ENCODE peak calls at places on chromosomes 13 and 19, in four cellular contexts. One of them, this sample, is unnamed.
A peak's percentile ranks its signal among the peaks of the same experiment; 100 is the strongest.

GRCh38 chr13:114081761-114082681 is 50.4 kb downstream of the RASA3 start:
- DNase-seq in fibroblast of the aortic adventitia: no peak
- DNase-seq in Peyer's patch: no peak
- DNase-seq in upper lobe of right lung: peak; percentile 55
- DNase-seq in this sample: no peak

GRCh38 chr19:22623841-22624221 is 10.3 kb upstream of the ZNF492 start:
- DNase-seq in fibroblast of the aortic adventitia: no peak
- DNase-seq in Peyer's patch: no peak
- DNase-seq in upper lobe of right lung: peak; percentile 42
- DNase-seq in this sample: no peak

GRCh38 chr19:55626350-55626749 is 2.0 kb upstream of the ZNF784 start:
- DNase-seq in fibroblast of the aortic adventitia: no peak
- DNase-seq in Peyer's patch: no peak
- DNase-seq in upper lobe of right lung: no peak
- DNase-seq in this sample: no peak

GRCh38 chr13:49368688-49369087 is 75.2 kb downstream of the CAB39L start:
- DNase-seq in fibroblast of the aortic adventitia: no peak
- DNase-seq in Peyer's patch: no peak
- DNase-seq in upper lobe of right lung: no peak
- DNase-seq in this sample: no peak

GRCh38 chr19:4839192-4839591 is 7.7 kb upstream of the TICAM1 start:
- DNase-seq in fibroblast of the aortic adventitia: no peak
- DNase-seq in Peyer's patch: no peak
- DNase-seq in upper lobe of right lung: no peak
- DNase-seq in this sample: no peak

GRCh38 chr13:24053505-24054251 is 106.8 kb upstream of the SPATA13 start:
- DNase-seq in fibroblast of the aortic adventitia: peak; percentile 65
- DNase-seq in Peyer's patch: no peak
- DNase-seq in upper lobe of right lung: no peak
- DNase-seq in this sample: peak; percentile 69

GRCh38 chr19:53374743-53375142 is 9.2 kb downstream of the ZNF525 start:
- DNase-seq in fibroblast of the aortic adventitia: no peak
- DNase-seq in Peyer's patch: no peak
- DNase-seq in upper lobe of right lung: no peak
- DNase-seq in this sample: no peak

GRCh38 chr13:27008733-27009132 is 162.9 kb downstream of the USP12 start:
- DNase-seq in fibroblast of the aortic adventitia: no peak
- DNase-seq in Peyer's patch: no peak
- DNase-seq in upper lobe of right lung: no peak
- DNase-seq in this sample: no peak

GRCh38 chr13:86933676-86934075 is 737.5 kb upstream of the SLITRK5 start:
- DNase-seq in fibroblast of the aortic adventitia: no peak
- DNase-seq in Peyer's patch: no peak
- DNase-seq in upper lobe of right lung: no peak
- DNase-seq in this sample: no peak

GRCh38 chr13:114119196-114119595 is 13.2 kb downstream of the RASA3 start:
- DNase-seq in fibroblast of the aortic adventitia: peak; percentile 91
- DNase-seq in Peyer's patch: no peak
- DNase-seq in upper lobe of right lung: no peak
- DNase-seq in this sample: peak; percentile 84

GRCh38 chr13:30133976-30134375 is 173.4 kb downstream of the KATNAL1 start:
- DNase-seq in fibroblast of the aortic adventitia: no peak
- DNase-seq in Peyer's patch: no peak
- DNase-seq in upper lobe of right lung: no peak
- DNase-seq in this sample: no peak

GRCh38 chr19:16113727-16114126 is 2.0 kb downstream of the RAB8A start:
- DNase-seq in fibroblast of the aortic adventitia: no peak
- DNase-seq in Peyer's patch: no peak
- DNase-seq in upper lobe of right lung: no peak
- DNase-seq in this sample: no peak

GRCh38 chr13:76189882-76190519 is 553.9 kb downstream of the LMO7 start:
- DNase-seq in fibroblast of the aortic adventitia: no peak
- DNase-seq in Peyer's patch: peak; percentile 34
- DNase-seq in upper lobe of right lung: no peak
- DNase-seq in this sample: no peak

GRCh38 chr19:49212302-49212701 is 54.7 kb downstream of the TRPM4 start:
- DNase-seq in fibroblast of the aortic adventitia: peak; percentile 18
- DNase-seq in Peyer's patch: no peak
- DNase-seq in upper lobe of right lung: no peak
- DNase-seq in this sample: peak; percentile 40

GRCh38 chr13:22944378-22944777 is 236.4 kb upstream of the SGCG start:
- DNase-seq in fibroblast of the aortic adventitia: no peak
- DNase-seq in Peyer's patch: no peak
- DNase-seq in upper lobe of right lung: no peak
- DNase-seq in this sample: no peak

GRCh38 chr13:106063591-106064308 is 471.7 kb downstream of the EFNB2 start:
- DNase-seq in fibroblast of the aortic adventitia: peak; percentile 31
- DNase-seq in Peyer's patch: no peak
- DNase-seq in upper lobe of right lung: no peak
- DNase-seq in this sample: peak; percentile 86

GRCh38 chr13:24459234-24459633 is 53.3 kb downstream of the PARP4 start:
- DNase-seq in fibroblast of the aortic adventitia: peak; percentile 79
- DNase-seq in Peyer's patch: no peak
- DNase-seq in upper lobe of right lung: no peak
- DNase-seq in this sample: peak; percentile 80

GRCh38 chr19:43798546-43799409 is 3.5 kb downstream of the LYPD5 start:
- DNase-seq in fibroblast of the aortic adventitia: no peak
- DNase-seq in Peyer's patch: peak; percentile 77
- DNase-seq in upper lobe of right lung: peak; percentile 78
- DNase-seq in this sample: no peak

GRCh38 chr19:39736088-39736487 is 1.7 kb downstream of the CLC start:
- DNase-seq in fibroblast of the aortic adventitia: no peak
- DNase-seq in Peyer's patch: no peak
- DNase-seq in upper lobe of right lung: no peak
- DNase-seq in this sample: no peak

GRCh38 chr19:6103217-6103644 is 7.1 kb downstream of the RFX2 start:
- DNase-seq in fibroblast of the aortic adventitia: peak; percentile 100
- DNase-seq in Peyer's patch: no peak
- DNase-seq in upper lobe of right lung: peak; percentile 79
- DNase-seq in this sample: peak; percentile 92

GRCh38 chr19:43776285-43776684 is 4.5 kb downstream of the KCNN4 start:
- DNase-seq in fibroblast of the aortic adventitia: no peak
- DNase-seq in Peyer's patch: peak; percentile 36
- DNase-seq in upper lobe of right lung: no peak
- DNase-seq in this sample: no peak

GRCh38 chr13:68588623-68589022 is 1358.5 kb upstream of the PCDH9 start:
- DNase-seq in fibroblast of the aortic adventitia: no peak
- DNase-seq in Peyer's patch: no peak
- DNase-seq in upper lobe of right lung: no peak
- DNase-seq in this sample: no peak

GRCh38 chr13:77859450-77859849 is 59.2 kb downstream of the EDNRB start:
- DNase-seq in fibroblast of the aortic adventitia: peak; percentile 67
- DNase-seq in Peyer's patch: no peak
- DNase-seq in upper lobe of right lung: no peak
- DNase-seq in this sample: peak; percentile 96

GRCh38 chr19:14150770-14151661 is 14.6 kb upstream of the ASF1B start:
- DNase-seq in fibroblast of the aortic adventitia: no peak
- DNase-seq in Peyer's patch: no peak
- DNase-seq in upper lobe of right lung: no peak
- DNase-seq in this sample: no peak

GRCh38 chr19:1264801-1265610 is 4.1 kb upstream of the CIRBP start:
- DNase-seq in fibroblast of the aortic adventitia: peak; percentile 84
- DNase-seq in Peyer's patch: peak; percentile 87
- DNase-seq in upper lobe of right lung: peak; percentile 82
- DNase-seq in this sample: peak; percentile 94

GRCh38 chr19:1266116-1266817 is 2.9 kb upstream of the CIRBP start:
- DNase-seq in fibroblast of the aortic adventitia: peak; percentile 78
- DNase-seq in Peyer's patch: peak; percentile 96
- DNase-seq in upper lobe of right lung: peak; percentile 96
- DNase-seq in this sample: peak; percentile 87

GRCh38 chr19:1267441-1268391 is 1.4 kb upstream of the CIRBP start:
- DNase-seq in fibroblast of the aortic adventitia: no peak
- DNase-seq in Peyer's patch: no peak
- DNase-seq in upper lobe of right lung: no peak
- DNase-seq in this sample: peak; percentile 53

GRCh38 chr19:1266818-1267440 is 2.2 kb upstream of the CIRBP start:
- DNase-seq in fibroblast of the aortic adventitia: peak; percentile 48
- DNase-seq in Peyer's patch: peak; percentile 91
- DNase-seq in upper lobe of right lung: peak; percentile 90
- DNase-seq in this sample: no peak

GRCh38 chr19:1265611-1266115 is 3.5 kb upstream of the CIRBP start:
- DNase-seq in fibroblast of the aortic adventitia: peak; percentile 76
- DNase-seq in Peyer's patch: no peak
- DNase-seq in upper lobe of right lung: peak; percentile 84
- DNase-seq in this sample: peak; percentile 93
- H3K4me3 ChIP-seq in fibroblast of the aortic adventitia: peak overlapping the region; percentile 62
- H3K4me3 ChIP-seq in Peyer's patch: peak overlapping the region; percentile 80
- H3K4me3 ChIP-seq in upper lobe of right lung: peak overlapping the region; percentile 58
- H3K4me3 ChIP-seq in this sample: peak overlapping the region; percentile 27

GRCh38 chr19:3819989-3820388 is 33.8 kb upstream of the MATK start:
- DNase-seq in fibroblast of the aortic adventitia: no peak
- DNase-seq in Peyer's patch: no peak
- DNase-seq in upper lobe of right lung: no peak
- DNase-seq in this sample: no peak

GRCh38 chr19:3823345-3823704 is 37.1 kb upstream of the MATK start:
- DNase-seq in fibroblast of the aortic adventitia: no peak
- DNase-seq in Peyer's patch: no peak
- DNase-seq in upper lobe of right lung: no peak
- DNase-seq in this sample: no peak

GRCh38 chr19:3821857-3822364 is 35.7 kb upstream of the MATK start:
- DNase-seq in fibroblast of the aortic adventitia: peak; percentile 8
- DNase-seq in Peyer's patch: peak; percentile 84
- DNase-seq in upper lobe of right lung: peak; percentile 90
- DNase-seq in this sample: peak; percentile 20

GRCh38 chr19:3822683-3823344 is 36.6 kb upstream of the MATK start:
- DNase-seq in fibroblast of the aortic adventitia: no peak
- DNase-seq in Peyer's patch: no peak
- DNase-seq in upper lobe of right lung: no peak
- DNase-seq in this sample: no peak

GRCh38 chr19:3821156-3821555 is 35.0 kb upstream of the MATK start:
- DNase-seq in fibroblast of the aortic adventitia: no peak
- DNase-seq in Peyer's patch: no peak
- DNase-seq in upper lobe of right lung: no peak
- DNase-seq in this sample: no peak
- TF ChIP-seq CTCF in fibroblast of the aortic adventitia: no peak
- TF ChIP-seq CTCF in Peyer's patch: no peak
- TF ChIP-seq CTCF in upper lobe of right lung: no peak
- TF ChIP-seq CTCF in this sample: no peak

GRCh38 chr19:35755550-35756371 is 1.1 kb downstream of the HSPB6 start:
- DNase-seq in fibroblast of the aortic adventitia: peak; percentile 85
- DNase-seq in Peyer's patch: peak; percentile 80
- DNase-seq in upper lobe of right lung: peak; percentile 77
- DNase-seq in this sample: peak; percentile 88
- H3K4me3 ChIP-seq in fibroblast of the aortic adventitia: peak overlapping the region; percentile 91
- H3K4me3 ChIP-seq in Peyer's patch: peak overlapping the region; percentile 79
- H3K4me3 ChIP-seq in upper lobe of right lung: peak overlapping the region; percentile 47
- H3K4me3 ChIP-seq in this sample: peak overlapping the region; percentile 78

GRCh38 chr13:19985219-19985556 is 26.7 kb downstream of the ZMYM2 start:
- DNase-seq in fibroblast of the aortic adventitia: no peak
- DNase-seq in Peyer's patch: no peak
- DNase-seq in upper lobe of right lung: no peak
- DNase-seq in this sample: no peak

GRCh38 chr13:19978830-19979437 is 20.4 kb downstream of the ZMYM2 start:
- DNase-seq in fibroblast of the aortic adventitia: no peak
- DNase-seq in Peyer's patch: no peak
- DNase-seq in upper lobe of right lung: no peak
- DNase-seq in this sample: no peak

GRCh38 chr13:19982447-19983043 is 24.0 kb downstream of the ZMYM2 start:
- DNase-seq in fibroblast of the aortic adventitia: no peak
- DNase-seq in Peyer's patch: no peak
- DNase-seq in upper lobe of right lung: no peak
- DNase-seq in this sample: no peak

GRCh38 chr13:19981685-19982238 is 23.2 kb downstream of the ZMYM2 start:
- DNase-seq in fibroblast of the aortic adventitia: no peak
- DNase-seq in Peyer's patch: no peak
- DNase-seq in upper lobe of right lung: no peak
- DNase-seq in this sample: no peak

DNA sequence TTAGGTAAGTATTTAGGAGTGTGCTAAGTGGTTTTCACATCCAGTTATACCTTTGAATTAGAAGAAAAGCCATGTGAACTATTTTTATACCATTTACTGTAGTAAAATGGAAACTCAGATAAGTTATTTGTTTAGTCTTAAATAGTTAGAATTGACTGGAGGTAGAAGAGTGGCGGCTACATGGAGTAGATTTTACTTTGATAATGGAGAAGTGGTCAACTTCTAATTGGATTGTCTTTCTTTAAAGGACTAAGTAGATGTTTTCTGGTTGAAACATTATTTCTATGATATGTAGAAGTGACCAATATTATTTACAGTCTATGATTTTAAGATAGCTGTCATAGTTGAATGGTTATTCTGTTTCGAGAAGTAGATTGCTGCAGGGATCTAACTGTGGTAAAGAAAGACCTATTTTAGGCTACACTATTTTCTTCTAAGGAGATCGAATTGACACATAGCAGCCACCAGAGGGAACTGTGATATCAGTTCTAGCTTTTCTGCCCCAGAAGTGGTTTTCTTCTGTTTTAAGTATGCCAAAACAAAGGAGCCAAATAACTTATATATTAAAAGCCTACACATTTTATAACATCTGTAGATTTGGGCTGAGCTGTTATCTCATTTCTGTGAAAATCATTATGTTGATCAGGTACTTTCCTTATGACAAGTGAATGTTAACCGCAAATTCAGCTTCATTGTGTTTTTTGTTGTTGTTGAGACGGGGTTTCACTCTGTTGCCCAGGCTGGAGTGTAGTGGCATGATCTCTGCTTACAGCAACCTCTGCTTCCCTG is 26.1 kb downstream of the ZMYM2 start:
- DNase-seq in fibroblast of the aortic adventitia: peak; percentile 73
- DNase-seq in Peyer's patch: no peak
- DNase-seq in upper lobe of right lung: no peak
- DNase-seq in this sample: peak; percentile 56
- TF ChIP-seq CTCF in fibroblast of the aortic adventitia: peak; percentile 71
- TF ChIP-seq CTCF in Peyer's patch: peak; percentile 41
- TF ChIP-seq CTCF in upper lobe of right lung: peak; percentile 59
- TF ChIP-seq CTCF in this sample: peak; percentile 65

GRCh38 chr19:47511681-47512080 is 3.2 kb downstream of the NAPA start:
- DNase-seq in fibroblast of the aortic adventitia: peak; percentile 26
- DNase-seq in Peyer's patch: peak; percentile 39
- DNase-seq in upper lobe of right lung: no peak
- DNase-seq in this sample: peak; percentile 79

GRCh38 chr19:47509973-47510372 is 4.9 kb downstream of the NAPA start:
- DNase-seq in fibroblast of the aortic adventitia: no peak
- DNase-seq in Peyer's patch: no peak
- DNase-seq in upper lobe of right lung: no peak
- DNase-seq in this sample: no peak

GRCh38 chr19:47510516-47511127 is 4.2 kb downstream of the NAPA start:
- DNase-seq in fibroblast of the aortic adventitia: no peak
- DNase-seq in Peyer's patch: no peak
- DNase-seq in upper lobe of right lung: no peak
- DNase-seq in this sample: no peak

GRCh38 chr19:47512183-47512947 is 2.5 kb downstream of the NAPA start:
- DNase-seq in fibroblast of the aortic adventitia: peak; percentile 64
- DNase-seq in Peyer's patch: no peak
- DNase-seq in upper lobe of right lung: no peak
- DNase-seq in this sample: peak; percentile 73

GRCh38 chr19:47511128-47511517 is 3.7 kb downstream of the NAPA start:
- DNase-seq in fibroblast of the aortic adventitia: no peak
- DNase-seq in Peyer's patch: no peak
- DNase-seq in upper lobe of right lung: no peak
- DNase-seq in this sample: peak; percentile 67
- H3K4me3 ChIP-seq in fibroblast of the aortic adventitia: no peak overlapping the region
- H3K4me3 ChIP-seq in Peyer's patch: no peak overlapping the region
- H3K4me3 ChIP-seq in upper lobe of right lung: peak overlapping the region; percentile 95
- H3K4me3 ChIP-seq in this sample: no peak overlapping the region